ENCODE peak calls at places on chromosome 5, in eight cellular contexts. O is PC-3, N is MM.1S, E is neural progenitor cell, F is HCT116, A is hepatocyte, T is SK-N-SH, W is GM23338. L is an unnamed sample. For H3K27me3, the result is how much of the 10 kb centered on the place peaks cover.

GRCh38 chr5:137395011-137395755 is 103.9 kb downstream of the SPOCK1 start:
- DNase-seq in O (peak), N (no peak), E (no peak), F (no peak), A (no peak), T (peak), W (no peak), L (peak)

GRCh38 chr5:108093186-108093585 is 288.7 kb downstream of the FBXL17 start:
- DNase-seq in O (peak), N (no peak), E (peak), F (peak), A (peak), T (peak), W (peak), L (peak)

GRCh38 chr5:14129123-14129522 is 14.0 kb upstream of the TRIO start:
- DNase-seq in O (no peak), N (no peak), E (no peak), F (no peak), A (no peak), T (no peak), W (no peak), L (no peak)

GRCh38 chr5:171137768-171138540 is 171.1 kb upstream of the TLX3 start:
- DNase-seq in O (peak), N (no peak), E (no peak), F (no peak), A (no peak), T (no peak), W (no peak), L (peak)

GRCh38 chr5:110956280-110956912 is 115.1 kb upstream of the TSLP start:
- DNase-seq in O (no peak), N (no peak), E (no peak), F (no peak), A (no peak), T (no peak), W (peak), L (no peak)

GRCh38 chr5:67030289-67031069 is 166.1 kb downstream of the CD180 start:
- DNase-seq in O (peak), N (no peak), E (no peak), F (no peak), A (no peak), T (no peak), W (no peak), L (peak)

GRCh38 chr5:81817980-81818379 is 67.1 kb upstream of the SSBP2 start:
- DNase-seq in O (no peak), N (peak), E (no peak), F (no peak), A (no peak), T (no peak), W (no peak), L (no peak)

GRCh38 chr5:36239370-36240293 is 2.1 kb downstream of the NADK2 start:
- DNase-seq in O (peak), N (peak), E (no peak), F (no peak), A (no peak), T (no peak), W (no peak), L (peak)

GRCh38 chr5:169954786-169955185 is 25.5 kb downstream of the INSYN2B start:
- DNase-seq in O (no peak), N (no peak), E (no peak), F (no peak), A (no peak), T (no peak), W (no peak), L (no peak)

GRCh38 chr5:139747583-139748504 is 47.8 kb upstream of the PSD2 start:
- DNase-seq in O (no peak), N (no peak), E (peak), F (no peak), A (peak), T (peak), W (peak), L (peak)

GRCh38 chr5:120615967-120616645 is 152.0 kb downstream of the PRR16 start:
- DNase-seq in O (peak), N (no peak), E (peak), F (no peak), A (no peak), T (no peak), W (peak), L (peak)

GRCh38 chr5:53167836-53168235 is 58.3 kb upstream of the MOCS2 start:
- DNase-seq in O (no peak), N (no peak), E (no peak), F (no peak), A (no peak), T (no peak), W (no peak), L (peak)

GRCh38 chr5:96942911-96943310 is 7.0 kb downstream of the LNPEP start:
- DNase-seq in O (peak), N (no peak), E (no peak), F (no peak), A (no peak), T (no peak), W (no peak), L (peak)

GRCh38 chr5:84383816-84384603 is 670 bp downstream of the EDIL3 start:
- DNase-seq in O (peak), N (no peak), E (peak), F (no peak), A (peak), T (peak), W (peak), L (peak)

GRCh38 chr5:176596689-176597416 is 13.1 kb downstream of the GPRIN1 start:
- DNase-seq in O (no peak), N (no peak), E (peak), F (no peak), A (peak), T (no peak), W (peak), L (peak)

GRCh38 chr5:146662229-146662628 is 146.2 kb upstream of the GPR151 start:
- DNase-seq in O (peak), N (peak), E (no peak), F (peak), A (no peak), T (no peak), W (peak), L (no peak)

GRCh38 chr5:95935553-95936100 is 26.0 kb downstream of the ELL2 start:
- DNase-seq in O (no peak), N (no peak), E (no peak), F (no peak), A (no peak), T (no peak), W (no peak), L (no peak)

GRCh38 chr5:181168595-181169118 is 21.3 kb downstream of the OR2V2 start:
- DNase-seq in O (no peak), N (no peak), E (no peak), F (no peak), A (no peak), T (no peak), W (no peak), L (no peak)

GRCh38 chr5:135990518-135991240 is 35.9 kb upstream of the LECT2 start:
- DNase-seq in O (no peak), N (no peak), E (no peak), F (no peak), A (no peak), T (no peak), W (no peak), L (no peak)

GRCh38 chr5:127813633-127814171 is 110.5 kb downstream of the CCDC192 start:
- DNase-seq in O (peak), N (no peak), E (peak), F (no peak), A (no peak), T (no peak), W (no peak), L (peak)

GRCh38 chr5:89534331-89534730 is 651.3 kb upstream of the MEF2C start:
- DNase-seq in O (no peak), N (no peak), E (no peak), F (no peak), A (no peak), T (no peak), W (no peak), L (peak)

GRCh38 chr5:57527875-57528274 is 45.3 kb upstream of the ACTBL2 start:
- DNase-seq in O (no peak), N (no peak), E (no peak), F (no peak), A (no peak), T (no peak), W (no peak), L (no peak)

GRCh38 chr5:180779985-180780610 is 22.5 kb downstream of the MGAT1 start:
- DNase-seq in O (no peak), N (no peak), E (no peak), F (no peak), A (no peak), T (no peak), W (no peak), L (no peak)

GRCh38 chr5:1973391-1974013 is 90.8 kb upstream of the IRX4 start:
- DNase-seq in O (no peak), N (no peak), E (peak), F (peak), A (no peak), T (no peak), W (no peak), L (no peak)

GRCh38 chr5:14444988-14445387 is 136.6 kb upstream of the OTULINL start:
- DNase-seq in O (peak), N (no peak), E (no peak), F (no peak), A (no peak), T (no peak), W (no peak), L (peak)

GRCh38 chr5:82886911-82887310 is 190.3 kb downstream of the TMEM167A start:
- DNase-seq in O (peak), N (no peak), E (no peak), F (no peak), A (no peak), T (no peak), W (no peak), L (peak)

GRCh38 chr5:148443998-148444397 is 60.2 kb downstream of the FBXO38 start:
- DNase-seq in O (peak), N (peak), E (peak), F (peak), A (peak), T (peak), W (peak), L (peak)

GRCh38 chr5:57452885-57453284 is 29.7 kb downstream of the ACTBL2 start:
- DNase-seq in O (no peak), N (no peak), E (no peak), F (no peak), A (no peak), T (no peak), W (no peak), L (no peak)

GRCh38 chr5:147949711-147950573 is 43.6 kb upstream of the C5orf46 start:
- DNase-seq in O (peak), N (peak), E (peak), F (peak), A (peak), T (peak), W (peak), L (peak)

GRCh38 chr5:534743-535671 is 10.8 kb upstream of the SLC9A3 start:
- DNase-seq in O (no peak), N (peak), E (no peak), F (no peak), A (no peak), T (no peak), W (no peak), L (no peak)

GRCh38 chr5:532521-533242 is 8.4 kb upstream of the SLC9A3 start:
- DNase-seq in O (no peak), N (peak), E (no peak), F (no peak), A (peak), T (no peak), W (no peak), L (no peak)

GRCh38 chr5:534006-534742 is 9.9 kb upstream of the SLC9A3 start:
- DNase-seq in O (no peak), N (peak), E (no peak), F (no peak), A (no peak), T (no peak), W (no peak), L (no peak)

GRCh38 chr5:531749-532315 is 7.6 kb upstream of the SLC9A3 start:
- DNase-seq in O (no peak), N (no peak), E (no peak), F (no peak), A (no peak), T (no peak), W (no peak), L (no peak)

GRCh38 chr5:533243-534005 is 9.2 kb upstream of the SLC9A3 start:
- DNase-seq in O (no peak), N (no peak), E (no peak), F (no peak), A (no peak), T (no peak), W (no peak), L (no peak)
- H3K27me3 ChIP-seq in O (under half), N (under half), E (half or more), F (under half), A (under half), T (under half), W (under half), L (under half)

DNA sequence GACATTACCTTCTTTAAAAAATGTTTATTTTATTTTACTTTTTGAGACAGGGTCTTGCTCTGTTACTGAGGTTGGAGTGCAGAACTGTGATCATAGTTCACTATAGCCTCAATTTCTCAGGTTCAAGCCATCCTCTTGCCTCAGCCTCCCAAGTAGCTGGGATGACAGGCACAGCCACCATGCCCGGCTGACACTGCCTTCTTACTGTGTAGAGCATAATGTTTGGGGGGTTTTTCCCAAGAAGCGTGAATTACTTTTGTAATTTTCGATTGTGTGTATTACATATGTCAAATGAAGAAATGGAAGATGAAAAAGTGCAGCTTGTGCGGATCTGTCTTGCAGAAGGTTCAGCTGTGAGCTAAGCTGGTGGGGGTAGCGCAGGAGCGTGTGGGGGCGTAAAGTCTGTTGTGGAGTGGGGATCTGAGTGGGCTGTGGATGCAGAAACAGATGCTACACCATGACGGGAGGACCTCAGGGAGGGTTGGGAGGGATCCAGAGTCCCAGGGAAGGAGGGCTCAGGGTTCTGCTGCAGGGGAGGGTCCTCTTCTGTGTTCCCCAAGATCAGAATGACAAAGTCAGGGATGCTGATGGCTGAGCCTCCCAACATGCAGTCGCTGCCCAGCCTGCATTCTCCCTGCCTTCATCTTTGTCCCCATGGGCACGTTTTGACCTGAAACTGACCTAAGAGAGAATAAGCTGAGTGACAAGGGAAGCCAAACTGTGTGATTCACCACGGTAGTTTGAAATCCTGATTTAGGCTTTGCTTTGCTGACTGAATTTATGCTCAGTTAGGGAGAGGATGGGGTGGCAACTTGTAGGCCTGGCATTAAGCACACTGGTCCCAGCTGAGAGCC is 6.8 kb upstream of the ANKRD33B start:
- DNase-seq in O (peak), N (no peak), E (no peak), F (no peak), A (no peak), T (no peak), W (no peak), L (no peak)
- TF ChIP-seq EZH2phosphoT487 in O (no peak), N (no peak), E (no peak), F (no peak), A (no peak), T (no peak), W (no peak), L (no peak)

GRCh38 chr5:178201221-178201926 is 3.0 kb upstream of the HNRNPAB start:
- DNase-seq in O (no peak), N (no peak), E (no peak), F (no peak), A (no peak), T (no peak), W (no peak), L (no peak)
- H3K4me2 ChIP-seq in O (peak), N (no peak), E (no peak), F (peak), A (no peak), T (no peak), W (no peak), L (no peak)

GRCh38 chr5:142507528-142507927 is 178.4 kb downstream of the FGF1 start:
- DNase-seq in O (no peak), N (no peak), E (no peak), F (no peak), A (peak), T (no peak), W (no peak), L (no peak)
- H3K27me3 ChIP-seq in O (under half), N (under half), E (under half), F (under half), A (under half), T (under half), W (under half), L (under half)

GRCh38 chr5:32241034-32241783 is 67.1 kb upstream of the GOLPH3 start:
- DNase-seq in O (no peak), N (no peak), E (no peak), F (no peak), A (no peak), T (no peak), W (no peak), L (no peak)
- TF ChIP-seq EZH2phosphoT487 in O (no peak), N (no peak), E (no peak), F (no peak), A (no peak), T (no peak), W (no peak), L (no peak)

DNA sequence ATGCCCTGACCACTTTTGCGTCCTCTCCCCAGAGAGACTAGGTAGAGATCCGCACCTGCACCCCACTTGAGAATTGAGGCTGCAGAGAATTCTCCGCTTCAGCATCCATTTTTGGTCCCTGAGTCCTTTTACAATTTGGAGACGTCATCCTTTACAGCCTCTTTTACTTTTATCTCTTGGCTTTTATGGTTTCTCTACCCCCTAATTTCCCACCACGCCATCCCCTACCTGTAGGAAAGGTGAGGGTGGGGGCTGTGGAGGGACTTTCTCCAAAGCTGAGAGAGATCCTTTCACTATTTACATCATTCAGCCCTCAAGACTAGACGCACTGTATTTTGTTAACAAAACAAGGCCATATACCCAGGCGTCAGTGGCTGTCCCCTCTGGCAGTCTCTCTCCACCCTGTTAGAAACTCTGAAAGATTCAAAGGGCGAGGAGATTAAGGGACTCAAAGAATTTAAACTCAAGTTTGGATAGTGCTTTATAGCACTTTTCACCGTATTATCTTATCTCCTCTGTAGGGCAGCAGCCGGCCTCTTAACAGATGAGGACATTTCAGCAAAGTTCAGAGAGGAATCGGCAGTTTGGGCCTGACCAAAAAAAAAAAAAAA is 1.7 kb downstream of the MSX2 start:
- DNase-seq in O (no peak), N (no peak), E (peak), F (no peak), A (no peak), T (no peak), W (no peak), L (no peak)
- H3K4me2 ChIP-seq in O (peak), N (no peak), E (peak), F (peak), A (peak), T (peak), W (peak), L (no peak)

GRCh38 chr5:28500511-28500910 is 1462.1 kb upstream of the CDH9 start:
- DNase-seq in O (no peak), N (no peak), E (no peak), F (no peak), A (no peak), T (no peak), W (no peak), L (no peak)

GRCh38 chr5:28499764-28500290 is 1461.4 kb upstream of the CDH9 start:
- DNase-seq in O (peak), N (no peak), E (no peak), F (no peak), A (no peak), T (no peak), W (no peak), L (no peak)

GRCh38 chr5:28495876-28496275 is 1457.5 kb upstream of the CDH9 start:
- DNase-seq in O (peak), N (no peak), E (no peak), F (no peak), A (no peak), T (no peak), W (no peak), L (no peak)
- H3K27me3 ChIP-seq in O (under half), N (under half), E (under half), F (under half), A (under half), T (under half), W (under half), L (under half)

GRCh38 chr5:42590566-42590965 is 166.1 kb upstream of the CCDC152 start:
- DNase-seq in O (no peak), N (no peak), E (no peak), F (no peak), A (no peak), T (no peak), W (no peak), L (no peak)

GRCh38 chr5:42587056-42587723 is 164.0 kb downstream of the GHR start:
- DNase-seq in O (no peak), N (no peak), E (no peak), F (no peak), A (no peak), T (no peak), W (no peak), L (no peak)

GRCh38 chr5:42582723-42583122 is 159.5 kb downstream of the GHR start:
- DNase-seq in O (no peak), N (no peak), E (no peak), F (no peak), A (no peak), T (no peak), W (no peak), L (no peak)

GRCh38 chr5:42583322-42583721 is 160.1 kb downstream of the GHR start:
- DNase-seq in O (peak), N (peak), E (peak), F (peak), A (peak), T (peak), W (peak), L (peak)

DNA sequence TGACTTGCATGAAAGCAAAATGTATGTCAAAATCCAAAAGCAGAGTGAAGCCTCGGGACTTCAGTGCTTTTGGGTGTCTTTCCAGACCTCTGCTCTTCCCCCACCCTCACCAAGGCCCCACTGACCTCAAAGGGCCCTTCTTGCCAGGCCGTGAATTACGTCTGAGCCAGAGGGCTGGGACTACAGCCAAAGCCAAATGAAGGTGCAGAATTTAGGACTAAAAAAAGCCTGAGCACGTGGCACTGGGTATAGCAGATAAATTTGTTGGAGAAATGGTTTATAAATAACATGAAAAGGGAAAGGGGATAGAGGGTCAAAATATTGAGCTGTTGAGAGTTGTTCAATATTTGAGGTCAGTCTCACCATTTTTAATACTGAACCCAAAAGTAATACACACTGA is 163.4 kb downstream of the GHR start:
- DNase-seq in O (no peak), N (no peak), E (no peak), F (no peak), A (no peak), T (no peak), W (no peak), L (no peak)
- TF ChIP-seq EZH2phosphoT487 in O (no peak), N (no peak), E (no peak), F (no peak), A (no peak), T (no peak), W (no peak), L (no peak)